ENCODE peak calls at places on chromosomes 7 and 10, in nine cellular contexts. One of them, this sample, is unnamed.

GRCh38 chr7:32525839-32526238 is 30.6 kb downstream of the AVL9 start:
- DNase-seq in HFF-Myc: no peak
- DNase-seq in OCI-LY7: no peak
- DNase-seq in fibroblast of the aortic adventitia: no peak
- DNase-seq in testis: no peak
- DNase-seq in body of pancreas: no peak
- DNase-seq in GM23338: no peak
- DNase-seq in fibroblast of lung: no peak
- DNase-seq in prostate gland: no peak
- DNase-seq in this sample: no peak

GRCh38 chr7:120583835-120584586 is 273.9 kb downstream of the TSPAN12 start:
- DNase-seq in HFF-Myc: peak
- DNase-seq in OCI-LY7: no peak
- DNase-seq in fibroblast of the aortic adventitia: peak
- DNase-seq in testis: no peak
- DNase-seq in body of pancreas: no peak
- DNase-seq in GM23338: peak
- DNase-seq in fibroblast of lung: peak
- DNase-seq in prostate gland: no peak
- DNase-seq in this sample: no peak

GRCh38 chr10:5861269-5862031 is 28.2 kb downstream of the ANKRD16 start:
- DNase-seq in HFF-Myc: peak
- DNase-seq in OCI-LY7: no peak
- DNase-seq in fibroblast of the aortic adventitia: peak
- DNase-seq in testis: no peak
- DNase-seq in body of pancreas: peak
- DNase-seq in GM23338: no peak
- DNase-seq in fibroblast of lung: peak
- DNase-seq in prostate gland: no peak
- DNase-seq in this sample: no peak

GRCh38 chr7:191105-192034 is 1.0 kb upstream of the FAM20C start:
- DNase-seq in HFF-Myc: peak
- DNase-seq in OCI-LY7: no peak
- DNase-seq in fibroblast of the aortic adventitia: peak
- DNase-seq in testis: peak
- DNase-seq in body of pancreas: peak
- DNase-seq in GM23338: no peak
- DNase-seq in fibroblast of lung: peak
- DNase-seq in prostate gland: peak
- DNase-seq in this sample: peak

GRCh38 chr7:16083931-16084330 is 337.4 kb downstream of the CRPPA start:
- DNase-seq in HFF-Myc: no peak
- DNase-seq in OCI-LY7: no peak
- DNase-seq in fibroblast of the aortic adventitia: no peak
- DNase-seq in testis: no peak
- DNase-seq in body of pancreas: no peak
- DNase-seq in GM23338: peak
- DNase-seq in fibroblast of lung: no peak
- DNase-seq in prostate gland: no peak
- DNase-seq in this sample: no peak

GRCh38 chr7:1706721-1707613 is 36.9 kb downstream of the ELFN1 start:
- DNase-seq in HFF-Myc: no peak
- DNase-seq in OCI-LY7: no peak
- DNase-seq in fibroblast of the aortic adventitia: no peak
- DNase-seq in testis: no peak
- DNase-seq in body of pancreas: no peak
- DNase-seq in GM23338: no peak
- DNase-seq in fibroblast of lung: no peak
- DNase-seq in prostate gland: no peak
- DNase-seq in this sample: no peak

GRCh38 chr10:1536341-1536740 is 201.0 kb downstream of the ADARB2 start:
- DNase-seq in HFF-Myc: no peak
- DNase-seq in OCI-LY7: no peak
- DNase-seq in fibroblast of the aortic adventitia: no peak
- DNase-seq in testis: no peak
- DNase-seq in body of pancreas: no peak
- DNase-seq in GM23338: no peak
- DNase-seq in fibroblast of lung: no peak
- DNase-seq in prostate gland: no peak
- DNase-seq in this sample: no peak

GRCh38 chr10:33117816-33118215 is 159.8 kb upstream of the ITGB1 start:
- DNase-seq in HFF-Myc: no peak
- DNase-seq in OCI-LY7: no peak
- DNase-seq in fibroblast of the aortic adventitia: no peak
- DNase-seq in testis: no peak
- DNase-seq in body of pancreas: no peak
- DNase-seq in GM23338: no peak
- DNase-seq in fibroblast of lung: no peak
- DNase-seq in prostate gland: no peak
- DNase-seq in this sample: no peak

GRCh38 chr10:132788180-132788830 is 2.4 kb upstream of the NKX6-2 start:
- DNase-seq in HFF-Myc: no peak
- DNase-seq in OCI-LY7: no peak
- DNase-seq in fibroblast of the aortic adventitia: no peak
- DNase-seq in testis: peak
- DNase-seq in body of pancreas: no peak
- DNase-seq in GM23338: peak
- DNase-seq in fibroblast of lung: peak
- DNase-seq in prostate gland: peak
- DNase-seq in this sample: no peak

GRCh38 chr10:45058580-45058979 is 57.9 kb downstream of the ZNF22 start:
- DNase-seq in HFF-Myc: no peak
- DNase-seq in OCI-LY7: no peak
- DNase-seq in fibroblast of the aortic adventitia: no peak
- DNase-seq in testis: no peak
- DNase-seq in body of pancreas: no peak
- DNase-seq in GM23338: no peak
- DNase-seq in fibroblast of lung: no peak
- DNase-seq in prostate gland: no peak
- DNase-seq in this sample: no peak

GRCh38 chr10:131657985-131658330 is 242.8 kb upstream of the PPP2R2D start:
- DNase-seq in HFF-Myc: no peak
- DNase-seq in OCI-LY7: no peak
- DNase-seq in fibroblast of the aortic adventitia: no peak
- DNase-seq in testis: no peak
- DNase-seq in body of pancreas: no peak
- DNase-seq in GM23338: no peak
- DNase-seq in fibroblast of lung: no peak
- DNase-seq in prostate gland: no peak
- DNase-seq in this sample: no peak

GRCh38 chr10:102824695-102825094 is 12.5 kb downstream of the CYP17A1 start:
- DNase-seq in HFF-Myc: no peak
- DNase-seq in OCI-LY7: no peak
- DNase-seq in fibroblast of the aortic adventitia: no peak
- DNase-seq in testis: no peak
- DNase-seq in body of pancreas: no peak
- DNase-seq in GM23338: no peak
- DNase-seq in fibroblast of lung: no peak
- DNase-seq in prostate gland: no peak
- DNase-seq in this sample: no peak

GRCh38 chr10:114821915-114822770 is 563 bp downstream of the FHIP2A start:
- DNase-seq in HFF-Myc: no peak
- DNase-seq in OCI-LY7: peak
- DNase-seq in fibroblast of the aortic adventitia: peak
- DNase-seq in testis: peak
- DNase-seq in body of pancreas: peak
- DNase-seq in GM23338: peak
- DNase-seq in fibroblast of lung: peak
- DNase-seq in prostate gland: peak
- DNase-seq in this sample: peak

GRCh38 chr10:20017961-20018360 is 201.7 kb downstream of the PLXDC2 start:
- DNase-seq in HFF-Myc: no peak
- DNase-seq in OCI-LY7: no peak
- DNase-seq in fibroblast of the aortic adventitia: no peak
- DNase-seq in testis: no peak
- DNase-seq in body of pancreas: no peak
- DNase-seq in GM23338: no peak
- DNase-seq in fibroblast of lung: peak
- DNase-seq in prostate gland: no peak
- DNase-seq in this sample: no peak

GRCh38 chr7:36951257-36951697 is 227.0 kb upstream of the AOAH start:
- DNase-seq in HFF-Myc: no peak
- DNase-seq in OCI-LY7: peak
- DNase-seq in fibroblast of the aortic adventitia: no peak
- DNase-seq in testis: no peak
- DNase-seq in body of pancreas: no peak
- DNase-seq in GM23338: no peak
- DNase-seq in fibroblast of lung: no peak
- DNase-seq in prostate gland: no peak
- DNase-seq in this sample: no peak

GRCh38 chr10:988667-989545 is 672 bp downstream of the GTPBP4 start:
- DNase-seq in HFF-Myc: no peak
- DNase-seq in OCI-LY7: no peak
- DNase-seq in fibroblast of the aortic adventitia: peak
- DNase-seq in testis: no peak
- DNase-seq in body of pancreas: no peak
- DNase-seq in GM23338: no peak
- DNase-seq in fibroblast of lung: peak
- DNase-seq in prostate gland: no peak
- DNase-seq in this sample: no peak

GRCh38 chr10:116105259-116105658 is 167.7 kb downstream of the GFRA1 start:
- DNase-seq in HFF-Myc: no peak
- DNase-seq in OCI-LY7: no peak
- DNase-seq in fibroblast of the aortic adventitia: no peak
- DNase-seq in testis: no peak
- DNase-seq in body of pancreas: no peak
- DNase-seq in GM23338: no peak
- DNase-seq in fibroblast of lung: no peak
- DNase-seq in prostate gland: no peak
- DNase-seq in this sample: no peak

GRCh38 chr10:100743626-100744135 is 1.7 kb upstream of the PAX2 start:
- DNase-seq in HFF-Myc: peak
- DNase-seq in OCI-LY7: peak
- DNase-seq in fibroblast of the aortic adventitia: peak
- DNase-seq in testis: peak
- DNase-seq in body of pancreas: peak
- DNase-seq in GM23338: peak
- DNase-seq in fibroblast of lung: peak
- DNase-seq in prostate gland: no peak
- DNase-seq in this sample: peak

DNA sequence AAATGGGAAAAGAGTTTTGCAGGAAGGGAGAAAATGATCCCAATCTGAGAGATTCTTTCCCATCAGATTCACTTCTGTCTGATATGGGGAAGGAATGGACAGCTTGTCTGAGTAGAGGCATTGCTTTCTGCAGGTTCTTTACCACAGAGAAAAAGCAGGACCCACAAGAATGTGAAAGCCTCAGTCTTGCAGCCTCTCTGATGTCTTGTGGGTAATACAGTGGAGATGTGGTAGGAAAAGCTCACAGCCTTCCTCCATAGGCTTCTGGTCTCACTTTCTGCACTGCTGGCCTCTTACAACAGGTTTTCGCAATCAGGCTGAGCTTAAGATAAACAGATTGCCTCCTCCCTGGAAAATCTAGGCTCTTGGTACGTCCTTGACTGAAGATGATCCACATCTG is 551 bp downstream of the IFIT1 start:
- DNase-seq in HFF-Myc: no peak
- DNase-seq in OCI-LY7: no peak
- DNase-seq in fibroblast of the aortic adventitia: peak
- DNase-seq in testis: no peak
- DNase-seq in body of pancreas: peak
- DNase-seq in GM23338: no peak
- DNase-seq in fibroblast of lung: peak
- DNase-seq in prostate gland: peak
- DNase-seq in this sample: peak
- H3K4me3 ChIP-seq in HFF-Myc: peak
- H3K4me3 ChIP-seq in OCI-LY7: no peak
- H3K4me3 ChIP-seq in fibroblast of the aortic adventitia: peak
- H3K4me3 ChIP-seq in testis: peak
- H3K4me3 ChIP-seq in body of pancreas: no peak
- H3K4me3 ChIP-seq in GM23338: peak
- H3K4me3 ChIP-seq in fibroblast of lung: peak
- H3K4me3 ChIP-seq in prostate gland: peak
- H3K4me3 ChIP-seq in this sample: peak

GRCh38 chr10:101778151-101778780 is 2.4 kb upstream of the FGF8 start:
- DNase-seq in HFF-Myc: no peak
- DNase-seq in OCI-LY7: no peak
- DNase-seq in fibroblast of the aortic adventitia: no peak
- DNase-seq in testis: no peak
- DNase-seq in body of pancreas: no peak
- DNase-seq in GM23338: no peak
- DNase-seq in fibroblast of lung: no peak
- DNase-seq in prostate gland: no peak
- DNase-seq in this sample: no peak
- H3K4me3 ChIP-seq in HFF-Myc: no peak
- H3K4me3 ChIP-seq in OCI-LY7: peak
- H3K4me3 ChIP-seq in fibroblast of the aortic adventitia: no peak
- H3K4me3 ChIP-seq in testis: no peak
- H3K4me3 ChIP-seq in body of pancreas: no peak
- H3K4me3 ChIP-seq in GM23338: peak
- H3K4me3 ChIP-seq in fibroblast of lung: no peak
- H3K4me3 ChIP-seq in prostate gland: no peak
- H3K4me3 ChIP-seq in this sample: no peak

DNA sequence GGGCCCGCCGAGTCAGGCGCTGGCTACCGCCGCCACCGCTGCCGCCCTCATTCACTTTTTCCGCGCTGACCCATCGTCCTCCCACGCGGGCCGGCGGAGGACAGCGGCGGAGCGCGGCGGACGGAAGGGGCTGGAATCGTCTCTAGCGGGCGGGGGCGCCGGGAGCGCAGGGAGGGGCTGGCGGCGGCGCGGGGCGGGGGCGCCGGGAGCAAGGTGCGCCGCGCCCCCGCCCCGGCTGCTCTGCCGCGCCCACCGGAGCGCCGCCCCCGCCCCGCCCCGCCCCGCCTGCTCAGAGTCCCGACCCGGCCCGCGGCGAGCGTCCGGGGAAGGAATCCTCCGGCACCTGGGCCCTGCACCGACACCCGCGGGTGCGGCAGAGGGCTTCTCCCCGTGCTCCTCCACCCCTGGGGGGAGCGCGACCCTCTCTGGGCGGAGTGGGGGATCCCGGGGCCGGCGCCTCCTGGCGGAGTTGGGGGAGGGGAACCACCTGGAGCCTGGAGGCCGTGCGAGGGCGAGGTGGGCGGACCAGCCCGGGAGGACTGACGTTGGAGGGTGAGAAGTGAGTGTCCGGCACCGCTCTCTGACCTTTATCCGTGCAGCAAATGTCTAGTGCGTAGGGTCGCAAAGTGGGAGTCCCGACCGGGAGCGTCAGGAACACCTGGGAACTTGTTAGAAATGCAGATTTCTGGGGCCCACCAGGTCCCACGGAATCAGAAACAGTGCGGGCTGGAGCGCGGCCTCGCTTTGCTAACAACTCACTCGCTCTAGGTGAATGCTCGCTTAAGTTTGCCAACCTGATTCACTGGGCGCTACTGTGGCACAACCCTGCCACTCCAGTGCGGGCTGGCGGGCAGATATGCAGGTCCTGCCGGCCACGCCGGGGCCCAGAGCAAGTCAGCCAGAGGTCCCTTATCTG is at the start of gene COBL:
- DNase-seq in HFF-Myc: no peak
- DNase-seq in OCI-LY7: no peak
- DNase-seq in fibroblast of the aortic adventitia: no peak
- DNase-seq in testis: peak
- DNase-seq in body of pancreas: peak
- DNase-seq in GM23338: peak
- DNase-seq in fibroblast of lung: no peak
- DNase-seq in prostate gland: peak
- DNase-seq in this sample: peak
- H3K4me3 ChIP-seq in HFF-Myc: no peak
- H3K4me3 ChIP-seq in OCI-LY7: no peak
- H3K4me3 ChIP-seq in fibroblast of the aortic adventitia: no peak
- H3K4me3 ChIP-seq in testis: peak
- H3K4me3 ChIP-seq in body of pancreas: peak
- H3K4me3 ChIP-seq in GM23338: peak
- H3K4me3 ChIP-seq in fibroblast of lung: peak
- H3K4me3 ChIP-seq in prostate gland: peak
- H3K4me3 ChIP-seq in this sample: peak

GRCh38 chr7:151252961-151253691 is 4.6 kb upstream of the SMARCD3 start:
- DNase-seq in HFF-Myc: no peak
- DNase-seq in OCI-LY7: no peak
- DNase-seq in fibroblast of the aortic adventitia: no peak
- DNase-seq in testis: no peak
- DNase-seq in body of pancreas: no peak
- DNase-seq in GM23338: peak
- DNase-seq in fibroblast of lung: no peak
- DNase-seq in prostate gland: no peak
- DNase-seq in this sample: no peak
- H3K4me3 ChIP-seq in HFF-Myc: no peak
- H3K4me3 ChIP-seq in OCI-LY7: no peak
- H3K4me3 ChIP-seq in fibroblast of the aortic adventitia: no peak
- H3K4me3 ChIP-seq in testis: no peak
- H3K4me3 ChIP-seq in body of pancreas: no peak
- H3K4me3 ChIP-seq in GM23338: peak
- H3K4me3 ChIP-seq in fibroblast of lung: peak
- H3K4me3 ChIP-seq in prostate gland: no peak
- H3K4me3 ChIP-seq in this sample: no peak